ENCODE peak calls at places on chromosomes 7 and 10, in six cellular contexts. T, Y, G, X, B and U are unnamed samples.

GRCh38 chr10:112202561-112203241 is 19.1 kb upstream of the GPAM start:
- DNase-seq in T (no peak), X (no peak), G (peak), Y (peak), B (no peak), U (peak)

GRCh38 chr10:85826377-85826776 is 540.2 kb downstream of the GRID1 start:
- DNase-seq in T (no peak), B (no peak), G (no peak), Y (no peak), X (no peak), U (no peak)

GRCh38 chr7:150406311-150406564 is 27.1 kb downstream of the ZNF775 start:
- DNase-seq in B (no peak), T (no peak), Y (no peak), G (no peak), X (no peak), U (no peak)

GRCh38 chr7:22607180-22607579 is 107.2 kb upstream of the STEAP1B start:
- DNase-seq in B (no peak), Y (peak), G (no peak), T (no peak), X (no peak), U (no peak)

GRCh38 chr7:139153832-139154231 is 44.3 kb upstream of the ZC3HAV1 start:
- DNase-seq in T (no peak), B (no peak), Y (peak), G (no peak), X (no peak), U (peak)

GRCh38 chr10:930415-931325 is 835 bp downstream of the LARP4B start:
- DNase-seq in B (no peak), X (no peak), Y (peak), G (peak), T (peak), U (peak)

GRCh38 chr10:110355181-110355831 is 50.6 kb upstream of the SMNDC1 start:
- DNase-seq in X (no peak), B (no peak), Y (no peak), T (peak), G (peak), U (peak)

GRCh38 chr7:150402671-150403321 is 23.7 kb downstream of the ZNF775 start:
- DNase-seq in T (no peak), B (no peak), X (no peak), G (no peak), Y (no peak), U (no peak)

GRCh38 chr10:115129752-115130151 is 36.6 kb downstream of the ATRNL1 start:
- DNase-seq in X (no peak), T (no peak), G (peak), Y (peak), B (peak), U (peak)

GRCh38 chr7:94633025-94633341 is 22.9 kb downstream of the SGCE start:
- DNase-seq in G (no peak), Y (no peak), T (no peak), B (peak), X (no peak), U (no peak)

GRCh38 chr10:8726087-8726486 is 671.6 kb downstream of the GATA3 start:
- DNase-seq in B (no peak), Y (no peak), T (no peak), X (no peak), G (no peak), U (no peak)

GRCh38 chr10:21173964-21174669 is 277.0 kb upstream of the NEBL start:
- DNase-seq in G (peak), B (peak), X (no peak), T (peak), Y (peak), U (no peak)

GRCh38 chr10:79243211-79244067 is 103.8 kb upstream of the PPIF start:
- DNase-seq in G (peak), X (no peak), T (peak), Y (peak), B (peak), U (peak)

GRCh38 chr7:120539321-120539720 is 266.3 kb downstream of the KCND2 start:
- DNase-seq in T (no peak), X (no peak), Y (no peak), G (no peak), B (no peak), U (no peak)

GRCh38 chr10:110544958-110545537 is 22.4 kb upstream of the SMC3 start:
- DNase-seq in G (no peak), B (no peak), Y (peak), T (no peak), X (no peak), U (no peak)

GRCh38 chr7:127904706-127905056 is 126.6 kb downstream of the LRRC4 start:
- DNase-seq in X (no peak), B (no peak), G (no peak), Y (no peak), T (no peak), U (no peak)